ENCODE peak calls at places on chromosomes 13 and 19, in six cellular contexts. X is tibial nerve; Q is stromal cell of bone marrow; B is NCI-H1694; P is B cell; N is activated CD4-positive, alpha-beta T cell treated with anti-CD3 and anti-CD28 coated beads, Interleukin-2, amount 50 U/mL, for 24 hours. J is an unnamed sample.

GRCh38 chr19:36489920-36490415 is 607 bp upstream of the ZNF566 start:
- DNase-seq in X (no peak), N (no peak), P (peak), Q (peak), B (peak), J (peak)

GRCh38 chr19:718251-719024 is 9.7 kb downstream of the PALM start:
- DNase-seq in N (no peak), Q (no peak), P (no peak), B (no peak), X (no peak), J (peak)

GRCh38 chr13:94419304-94419943 is 60.1 kb downstream of the DCT start:
- DNase-seq in X (no peak), B (no peak), P (no peak), Q (peak), N (no peak), J (no peak)

GRCh38 chr19:41837981-41838708 is 6.3 kb downstream of the LYPD4 start:
- DNase-seq in P (no peak), Q (no peak), B (no peak), N (no peak), X (no peak), J (peak)

GRCh38 chr19:58380037-58380735 is 644 bp downstream of the ZNF837 start:
- DNase-seq in N (no peak), P (no peak), Q (no peak), B (no peak), X (no peak), J (no peak)

GRCh38 chr19:1355258-1355973 is 28.3 kb upstream of the NDUFS7 start:
- DNase-seq in Q (no peak), N (no peak), B (no peak), P (no peak), X (no peak), J (peak)

GRCh38 chr13:102198418-102199322 is 203.2 kb downstream of the FGF14 start:
- DNase-seq in Q (peak), P (no peak), X (no peak), N (no peak), B (no peak), J (no peak)

GRCh38 chr13:45456196-45456972 is 8.4 kb upstream of the COG3 start:
- DNase-seq in N (no peak), X (no peak), Q (peak), P (no peak), B (no peak), J (no peak)

GRCh38 chr13:25654332-25654731 is 282.6 kb downstream of the ATP8A2 start:
- DNase-seq in N (no peak), X (no peak), Q (no peak), B (no peak), P (no peak), J (no peak)

GRCh38 chr19:29086182-29086581 is 126.8 kb downstream of the UQCRFS1 start:
- DNase-seq in X (no peak), Q (no peak), N (no peak), P (no peak), B (no peak), J (no peak)

GRCh38 chr13:40981361-40981760 is 37.8 kb downstream of the ELF1 start:
- DNase-seq in P (peak), B (no peak), X (no peak), Q (no peak), N (no peak), J (no peak)

GRCh38 chr13:44437356-44438233 is 64.0 kb downstream of the SERP2 start:
- DNase-seq in X (no peak), N (no peak), P (peak), Q (no peak), B (peak), J (no peak)

GRCh38 chr13:92989301-92989700 is 237.3 kb upstream of the GPC6 start:
- DNase-seq in P (no peak), N (no peak), Q (no peak), X (no peak), B (no peak), J (no peak)

GRCh38 chr13:40666905-40667621 is 622 bp upstream of the FOXO1 start:
- DNase-seq in X (no peak), B (no peak), Q (no peak), P (peak), N (no peak), J (peak)

GRCh38 chr19:1433119-1434039 is 4.8 kb upstream of the RPS15 start:
- DNase-seq in N (no peak), P (no peak), B (no peak), Q (no peak), X (no peak), J (no peak)

GRCh38 chr13:100139822-100140221 is 50.9 kb downstream of the PCCA start:
- DNase-seq in N (no peak), Q (no peak), X (no peak), P (no peak), B (no peak), J (no peak)

GRCh38 chr13:91347996-91348905 is 764 bp downstream of the MIR17HG start:
- DNase-seq in Q (no peak), N (peak), B (no peak), X (peak), P (peak), J (peak)

GRCh38 chr19:29860492-29860891 is 48.7 kb downstream of the CCNE1 start:
- DNase-seq in B (no peak), Q (no peak), X (no peak), P (no peak), N (no peak), J (peak)

GRCh38 chr13:112653821-112654220 is 36.0 kb upstream of the ATP11A start:
- DNase-seq in B (no peak), P (no peak), N (no peak), Q (no peak), X (no peak), J (no peak)

GRCh38 chr13:96898855-96899254 is 95.4 kb downstream of the OXGR1 start:
- DNase-seq in B (no peak), Q (no peak), N (no peak), P (no peak), X (no peak), J (no peak)

GRCh38 chr13:59641261-59641660 is 522.5 kb downstream of the DIAPH3 start:
- DNase-seq in P (no peak), B (no peak), X (no peak), Q (no peak), N (no peak), J (no peak)

GRCh38 chr13:42740753-42741152 is 40.6 kb upstream of the FAM216B start:
- DNase-seq in N (no peak), P (no peak), X (peak), Q (no peak), B (no peak), J (peak)

GRCh38 chr13:93284056-93284455 is 57.4 kb downstream of the GPC6 start:
- DNase-seq in N (no peak), B (no peak), P (no peak), Q (no peak), X (no peak), J (no peak)

GRCh38 chr19:29694166-29694565 is 20.9 kb downstream of the C19orf12 start:
- DNase-seq in X (no peak), Q (no peak), N (no peak), B (no peak), P (no peak), J (no peak)